ENCODE peak calls at places on chromosomes 11 and 22, in six cellular contexts. One of them, this sample, is unnamed.

GRCh38 chr11:93958991-93959390 is 62.2 kb upstream of the HEPHL1 start:
- DNase-seq in AG04450: no peak
- DNase-seq in AG09319: no peak
- DNase-seq in SJCRH30: no peak
- DNase-seq in stromal cell of bone marrow: no peak
- DNase-seq in GDM1: no peak
- DNase-seq in this sample: no peak

GRCh38 chr11:65826972-65827773 is 6.6 kb upstream of the SNX32 start:
- DNase-seq in GDM1: no peak
- DNase-seq in SJCRH30: no peak
- DNase-seq in stromal cell of bone marrow: no peak
- DNase-seq in AG04450: no peak
- DNase-seq in AG09319: no peak
- DNase-seq in this sample: no peak

GRCh38 chr11:61863548-61864081 is 27.7 kb downstream of the FADS3 start:
- DNase-seq in AG09319: no peak
- DNase-seq in GDM1: no peak
- DNase-seq in AG04450: no peak
- DNase-seq in stromal cell of bone marrow: no peak
- DNase-seq in SJCRH30: no peak
- DNase-seq in this sample: no peak

GRCh38 chr11:70302086-70302752 is 31.7 kb downstream of the PPFIA1 start:
- DNase-seq in AG04450: no peak
- DNase-seq in SJCRH30: no peak
- DNase-seq in AG09319: no peak
- DNase-seq in GDM1: no peak
- DNase-seq in stromal cell of bone marrow: no peak
- DNase-seq in this sample: no peak

GRCh38 chr11:83864412-83865057 is 578.4 kb upstream of the CCDC90B start:
- DNase-seq in GDM1: no peak
- DNase-seq in AG04450: no peak
- DNase-seq in stromal cell of bone marrow: no peak
- DNase-seq in AG09319: no peak
- DNase-seq in SJCRH30: no peak
- DNase-seq in this sample: no peak

GRCh38 chr22:46373166-46373565 is 37.7 kb downstream of the TRMU start:
- DNase-seq in stromal cell of bone marrow: no peak
- DNase-seq in AG04450: no peak
- DNase-seq in AG09319: no peak
- DNase-seq in SJCRH30: peak; percentile 71
- DNase-seq in GDM1: no peak
- DNase-seq in this sample: no peak

GRCh38 chr11:27623945-27624523 is 76.2 kb downstream of the BDNF start:
- DNase-seq in stromal cell of bone marrow: no peak
- DNase-seq in GDM1: no peak
- DNase-seq in AG09319: no peak
- DNase-seq in SJCRH30: no peak
- DNase-seq in AG04450: no peak
- DNase-seq in this sample: no peak

GRCh38 chr22:49587421-49587820 is 240.3 kb downstream of the BRD1 start:
- DNase-seq in SJCRH30: no peak
- DNase-seq in stromal cell of bone marrow: no peak
- DNase-seq in AG09319: no peak
- DNase-seq in AG04450: no peak
- DNase-seq in GDM1: no peak
- DNase-seq in this sample: no peak

GRCh38 chr22:43110927-43111623 is 525 bp downstream of the BIK start:
- DNase-seq in AG04450: no peak
- DNase-seq in GDM1: no peak
- DNase-seq in stromal cell of bone marrow: no peak
- DNase-seq in AG09319: no peak
- DNase-seq in SJCRH30: no peak
- DNase-seq in this sample: no peak

GRCh38 chr11:102390667-102391449 is 43.8 kb downstream of the BIRC2 start:
- DNase-seq in AG04450: peak; percentile 21
- DNase-seq in stromal cell of bone marrow: peak; percentile 26
- DNase-seq in AG09319: peak; percentile 31
- DNase-seq in SJCRH30: peak; percentile 76
- DNase-seq in GDM1: peak; percentile 26
- DNase-seq in this sample: no peak

GRCh38 chr11:64665381-64665780 is 57.6 kb downstream of the NRXN2 start:
- DNase-seq in GDM1: peak; percentile 75
- DNase-seq in stromal cell of bone marrow: no peak
- DNase-seq in AG04450: no peak
- DNase-seq in AG09319: no peak
- DNase-seq in SJCRH30: no peak
- DNase-seq in this sample: no peak

GRCh38 chr22:35448552-35448922 is 48.6 kb downstream of the MCM5 start:
- DNase-seq in SJCRH30: no peak
- DNase-seq in stromal cell of bone marrow: no peak
- DNase-seq in GDM1: no peak
- DNase-seq in AG09319: no peak
- DNase-seq in AG04450: no peak
- DNase-seq in this sample: no peak

GRCh38 chr11:96334219-96334618 is 8.8 kb downstream of the MAML2 start:
- DNase-seq in AG09319: no peak
- DNase-seq in GDM1: no peak
- DNase-seq in stromal cell of bone marrow: no peak
- DNase-seq in SJCRH30: no peak
- DNase-seq in AG04450: no peak
- DNase-seq in this sample: no peak

GRCh38 chr22:27984723-27985122 is 65.7 kb upstream of the PITPNB start:
- DNase-seq in stromal cell of bone marrow: no peak
- DNase-seq in SJCRH30: no peak
- DNase-seq in AG09319: no peak
- DNase-seq in GDM1: no peak
- DNase-seq in AG04450: no peak
- DNase-seq in this sample: no peak

GRCh38 chr22:50513175-50513574 is 5.2 kb downstream of the NCAPH2 start:
- DNase-seq in SJCRH30: no peak
- DNase-seq in GDM1: no peak
- DNase-seq in AG09319: no peak
- DNase-seq in AG04450: no peak
- DNase-seq in stromal cell of bone marrow: no peak
- DNase-seq in this sample: no peak

GRCh38 chr11:69899957-69900821 is 81.0 kb upstream of the FGF3 start:
- DNase-seq in SJCRH30: no peak
- DNase-seq in AG04450: no peak
- DNase-seq in AG09319: no peak
- DNase-seq in GDM1: no peak
- DNase-seq in stromal cell of bone marrow: no peak
- DNase-seq in this sample: no peak

GRCh38 chr11:65663634-65664200 is 1.0 kb upstream of the RELA start:
- DNase-seq in AG04450: no peak
- DNase-seq in AG09319: peak; percentile 45
- DNase-seq in GDM1: no peak
- DNase-seq in SJCRH30: no peak
- DNase-seq in stromal cell of bone marrow: peak; percentile 76
- DNase-seq in this sample: no peak

GRCh38 chr11:46674463-46675287 is 25.7 kb downstream of the ARHGAP1 start:
- DNase-seq in GDM1: peak; percentile 13
- DNase-seq in SJCRH30: peak; percentile 99
- DNase-seq in AG09319: no peak
- DNase-seq in AG04450: no peak
- DNase-seq in stromal cell of bone marrow: no peak
- DNase-seq in this sample: no peak

GRCh38 chr11:61971177-61972111 is 4.0 kb upstream of the FTH1 start:
- DNase-seq in AG09319: peak; percentile 99
- DNase-seq in SJCRH30: peak; percentile 88
- DNase-seq in GDM1: peak; percentile 94
- DNase-seq in stromal cell of bone marrow: peak; percentile 98
- DNase-seq in AG04450: peak; percentile 98
- DNase-seq in this sample: peak; percentile 96

GRCh38 chr11:1829039-1829820 is 5.6 kb upstream of the SYT8 start:
- DNase-seq in AG09319: no peak
- DNase-seq in SJCRH30: peak; percentile 90
- DNase-seq in AG04450: no peak
- DNase-seq in GDM1: no peak
- DNase-seq in stromal cell of bone marrow: peak; percentile 20
- DNase-seq in this sample: no peak

GRCh38 chr11:62588966-62589637 is 2.2 kb downstream of the TUT1 start:
- DNase-seq in AG04450: no peak
- DNase-seq in SJCRH30: no peak
- DNase-seq in stromal cell of bone marrow: no peak
- DNase-seq in AG09319: no peak
- DNase-seq in GDM1: no peak
- DNase-seq in this sample: no peak

GRCh38 chr22:46706060-46706459 is 32.0 kb downstream of the CERK start:
- DNase-seq in GDM1: no peak
- DNase-seq in stromal cell of bone marrow: no peak
- DNase-seq in AG04450: no peak
- DNase-seq in AG09319: no peak
- DNase-seq in SJCRH30: no peak
- DNase-seq in this sample: no peak